ENCODE peak calls at places on chromosomes 6 and 20, in four cellular contexts. U, O, L and E are unnamed samples.

GRCh38 chr20:19692685-19693119 is 65.4 kb upstream of the RIN2 start:
- DNase-seq in U (peak), L (no peak), O (peak), E (peak)

GRCh38 chr20:50855498-50856474 is 60.9 kb downstream of the BCAS4 start:
- DNase-seq in L (no peak), U (peak), O (no peak), E (no peak)

GRCh38 chr20:51767018-51767866 is 948 bp downstream of the ATP9A start:
- DNase-seq in L (peak), O (peak), U (peak), E (peak)

GRCh38 chr6:35049346-35049745 is 91.8 kb downstream of the TCP11 start:
- DNase-seq in O (no peak), L (no peak), U (no peak), E (no peak)

GRCh38 chr6:157528931-157529653 is 148.1 kb downstream of the ZDHHC14 start:
- DNase-seq in U (no peak), O (no peak), L (no peak), E (no peak)

GRCh38 chr6:46876126-46876525 is 45.6 kb downstream of the ADGRF5 start:
- DNase-seq in U (peak), O (no peak), L (no peak), E (no peak)

GRCh38 chr6:11043552-11043960 is 549 bp downstream of the ELOVL2 start:
- DNase-seq in U (peak), O (no peak), L (no peak), E (no peak)

GRCh38 chr6:424741-425417 is 33.3 kb downstream of the IRF4 start:
- DNase-seq in O (no peak), U (no peak), L (no peak), E (no peak)

GRCh38 chr6:6783736-6784135 is 195.2 kb downstream of the LY86 start:
- DNase-seq in U (peak), L (no peak), O (no peak), E (no peak)

GRCh38 chr6:16200231-16200941 is 38.0 kb upstream of the GMPR start:
- DNase-seq in L (no peak), U (no peak), O (no peak), E (no peak)

GRCh38 chr6:10138917-10139316 is 276.0 kb downstream of the TFAP2A start:
- DNase-seq in L (no peak), U (peak), O (no peak), E (no peak)

GRCh38 chr20:5008743-5009142 is 7.4 kb upstream of the SLC23A2 start:
- DNase-seq in O (no peak), U (peak), L (no peak), E (no peak)

GRCh38 chr6:5979650-5980427 is 26.9 kb downstream of the NRN1 start:
- DNase-seq in O (no peak), U (no peak), L (no peak), E (no peak)